ENCODE peak calls at places on chromosomes 2 and 18, in ten cellular contexts. T is transverse colon, K is uterus, R is K562, M is spleen, W is RWPE2, B is OCI-LY7, I is SK-N-MC, D is tibial artery, Z is ascending aorta. Y is an unnamed sample.

GRCh38 chr2:11457935-11458334 is 8.0 kb downstream of the E2F6 start:
- DNase-seq in W (no peak), I (no peak), Z (no peak), M (no peak), T (no peak), D (no peak), B (no peak), K (no peak), R (no peak), Y (no peak)

GRCh38 chr2:216115224-216115582 is 6.1 kb downstream of the XRCC5 start:
- DNase-seq in K (no peak), D (no peak), Z (no peak), T (no peak), W (no peak), I (no peak), M (no peak), R (no peak), B (peak; percentile 4), Y (peak; percentile 24)

GRCh38 chr2:38178556-38179419 is 102.8 kb upstream of the CYP1B1 start:
- DNase-seq in R (no peak), T (no peak), D (no peak), Z (peak; percentile 11), M (no peak), W (no peak), I (no peak), K (peak; percentile 52), B (no peak), Y (no peak)

GRCh38 chr2:12456293-12457151 is 260.2 kb upstream of the TRIB2 start:
- DNase-seq in M (peak; percentile 93), B (peak; percentile 26), T (peak; percentile 81), K (peak; percentile 98), Z (peak; percentile 68), D (peak; percentile 96), I (peak; percentile 76), R (peak; percentile 90), W (peak; percentile 96), Y (no peak)

GRCh38 chr2:15935189-15935588 is 5.2 kb upstream of the MYCN start:
- DNase-seq in I (no peak), D (no peak), R (no peak), K (no peak), M (no peak), Z (no peak), B (no peak), W (no peak), T (no peak), Y (no peak)

GRCh38 chr2:69948032-69948962 is 13.1 kb downstream of the ASPRV1 start:
- DNase-seq in Z (no peak), K (no peak), B (no peak), R (no peak), I (no peak), M (no peak), W (no peak), T (no peak), D (no peak), Y (peak; percentile 24)

GRCh38 chr2:26469092-26469710 is 8.7 kb downstream of the OTOF start:
- DNase-seq in T (peak; percentile 62), W (no peak), M (peak; percentile 87), I (peak; percentile 70), Z (no peak), R (peak; percentile 78), K (no peak), B (peak; percentile 66), D (no peak), Y (peak; percentile 87)

GRCh38 chr18:26304511-26304910 is 78.3 kb downstream of the TAF4B start:
- DNase-seq in D (no peak), W (no peak), I (no peak), T (no peak), K (no peak), Z (no peak), R (no peak), B (no peak), M (no peak), Y (no peak)

GRCh38 chr18:27966872-27967271 is 210.1 kb downstream of the CDH2 start:
- DNase-seq in B (no peak), K (no peak), W (no peak), Z (no peak), T (no peak), I (no peak), D (no peak), R (no peak), M (no peak), Y (no peak)

GRCh38 chr2:58633576-58634365 is 392.6 kb upstream of the FANCL start:
- DNase-seq in K (no peak), I (no peak), W (no peak), B (no peak), D (no peak), M (no peak), T (no peak), R (no peak), Z (no peak), Y (no peak)

GRCh38 chr2:168912466-168913170 is 11.5 kb downstream of the G6PC2 start:
- DNase-seq in R (no peak), K (no peak), W (no peak), D (no peak), T (no peak), Z (no peak), M (no peak), I (no peak), B (no peak), Y (no peak)

GRCh38 chr2:29262681-29263260 is 147.6 kb downstream of the CLIP4 start:
- DNase-seq in K (no peak), T (no peak), B (no peak), Z (no peak), I (peak; percentile 45), R (no peak), W (no peak), M (no peak), D (peak; percentile 1), Y (no peak)

DNA sequence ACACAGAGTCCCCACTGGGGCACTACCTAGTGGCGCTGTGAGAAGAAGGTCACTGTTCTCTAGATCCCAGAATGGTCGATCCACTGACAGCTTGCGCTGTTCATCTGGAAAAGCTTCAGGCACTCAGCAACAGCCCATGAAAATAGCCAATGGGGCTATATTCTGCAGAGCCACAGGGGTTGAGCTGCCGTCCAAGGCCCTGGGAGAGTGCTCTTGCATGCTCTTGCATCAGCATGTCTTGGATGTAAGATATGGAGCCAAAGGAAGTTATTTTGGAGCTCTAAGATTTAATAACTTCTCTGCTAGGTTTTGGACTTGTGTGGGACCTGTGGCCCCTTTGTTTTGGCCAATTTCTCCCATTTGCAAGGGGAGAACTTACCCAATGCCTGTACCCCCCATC is 164.7 kb upstream of the HNMT start:
- DNase-seq in M (no peak), K (no peak), I (no peak), D (no peak), B (no peak), Z (no peak), W (no peak), R (no peak), T (no peak), Y (no peak)
- H3K27ac ChIP-seq in M (no peak overlapping the region), K (no peak overlapping the region), I (no peak overlapping the region), D (no peak overlapping the region), B (no peak overlapping the region), Z (no peak overlapping the region), W (no peak overlapping the region), R (no peak overlapping the region), T (no peak overlapping the region), Y (no peak overlapping the region)

DNA sequence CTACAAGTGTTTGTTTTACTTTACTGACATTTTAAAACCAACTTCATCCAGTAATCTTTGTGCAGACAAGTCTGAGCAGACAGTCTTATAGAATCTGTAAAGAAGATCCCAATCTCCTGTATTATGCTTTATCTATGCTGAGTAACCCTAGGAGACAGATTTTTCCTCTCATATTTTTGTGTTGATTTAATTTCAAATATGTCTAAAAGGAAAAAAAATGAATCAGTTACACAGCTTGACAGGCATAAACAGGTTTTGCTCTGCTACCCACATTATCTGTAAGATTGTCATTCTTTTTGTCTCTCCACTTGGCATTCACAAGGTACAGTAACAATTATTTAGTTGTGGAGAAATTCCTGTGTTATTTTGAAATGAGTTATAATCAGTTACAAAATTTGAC is 415.0 kb downstream of the NYAP2 start:
- DNase-seq in R (no peak), W (no peak), B (no peak), T (no peak), I (no peak), M (no peak), Z (no peak), D (no peak), K (no peak), Y (no peak)
- H3K36me3 ChIP-seq in R (no peaks in the 10 kb centered on the region), W (no peaks in the 10 kb centered on the region), B (no peaks in the 10 kb centered on the region), T (no peaks in the 10 kb centered on the region), I (no peaks in the 10 kb centered on the region), M (no peaks in the 10 kb centered on the region), Z (no peaks in the 10 kb centered on the region), D (no peaks in the 10 kb centered on the region), K (no peaks in the 10 kb centered on the region), Y (no peaks in the 10 kb centered on the region)

GRCh38 chr2:111642576-111643327 is 241.2 kb downstream of the ANAPC1 start:
- DNase-seq in W (no peak), Z (no peak), B (peak; percentile 38), D (no peak), T (no peak), M (no peak), K (no peak), I (no peak), R (peak; percentile 61), Y (no peak)

GRCh38 chr2:111640480-111640879 is 243.5 kb downstream of the ANAPC1 start:
- DNase-seq in M (no peak), I (no peak), B (no peak), R (no peak), Z (no peak), T (no peak), K (no peak), D (no peak), W (no peak), Y (no peak)

GRCh38 chr2:111638274-111638877 is 245.6 kb downstream of the ANAPC1 start:
- DNase-seq in W (no peak), M (no peak), K (no peak), Z (no peak), B (no peak), I (no peak), T (no peak), D (no peak), R (no peak), Y (no peak)

GRCh38 chr2:111647359-111647758 is 236.6 kb downstream of the ANAPC1 start:
- DNase-seq in T (no peak), B (no peak), I (no peak), M (no peak), D (no peak), Z (no peak), W (no peak), R (no peak), K (no peak), Y (no peak)

GRCh38 chr2:111643761-111644160 is 240.2 kb downstream of the ANAPC1 start:
- DNase-seq in T (no peak), I (no peak), Z (no peak), B (peak; percentile 55), K (no peak), M (no peak), D (no peak), W (no peak), R (no peak), Y (no peak)
- H3K27ac ChIP-seq in T (no peak overlapping the region), I (no peak overlapping the region), Z (no peak overlapping the region), B (peak overlapping the region; percentile 16), K (no peak overlapping the region), M (no peak overlapping the region), D (no peak overlapping the region), W (no peak overlapping the region), R (no peak overlapping the region), Y (no peak overlapping the region)

DNA sequence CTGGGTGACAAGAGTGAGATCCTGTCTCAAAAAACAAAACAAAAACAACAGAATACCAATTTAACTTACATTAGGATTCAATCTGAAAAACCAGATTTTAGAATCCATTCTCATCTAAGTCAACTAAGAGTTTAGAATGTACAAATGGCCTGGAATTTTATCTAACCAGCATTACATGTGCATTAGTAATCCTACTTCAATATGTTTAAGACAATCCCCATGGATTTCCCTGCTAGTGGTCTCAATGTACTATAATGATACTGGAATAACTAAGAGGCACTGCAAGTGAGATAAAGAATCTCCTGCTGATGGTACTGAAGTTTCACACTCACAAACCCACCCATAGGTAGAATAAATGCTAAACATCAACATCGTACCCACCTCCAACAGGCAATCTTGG is 53.9 kb upstream of the DNER start:
- DNase-seq in K (no peak), M (no peak), T (no peak), I (no peak), D (no peak), Z (no peak), R (no peak), W (no peak), B (no peak), Y (no peak)
- H3K36me3 ChIP-seq in K (no peaks in the 10 kb centered on the region), M (peaks cover 98% of the 10 kb centered on the region), T (peaks cover 83% of the 10 kb centered on the region), I (peaks cover 79% of the 10 kb centered on the region), D (peaks cover 100% of the 10 kb centered on the region), Z (peaks cover 54% of the 10 kb centered on the region), R (peaks cover 67% of the 10 kb centered on the region), W (peaks cover 90% of the 10 kb centered on the region), B (peaks cover 97% of the 10 kb centered on the region), Y (peaks cover 36% of the 10 kb centered on the region)

Y was measured in WERI-Rb-1.